ENCODE peak calls at places on chromosomes 1 and 21, in seven cellular contexts. D, Z, E, A, T, X and H are unnamed samples.

GRCh38 chr1:182600745-182601415 is 3.3 kb downstream of the RGS16 start:
- DNase-seq in D (no peak), X (no peak), Z (peak), T (no peak), E (peak), A (no peak), H (no peak)

GRCh38 chr1:61089338-61089737 is 7.0 kb downstream of the NFIA start:
- DNase-seq in Z (peak), E (no peak), T (no peak), A (no peak), D (no peak), X (no peak), H (no peak)

GRCh38 chr1:110008971-110009565 is 24.5 kb downstream of the AHCYL1 start:
- DNase-seq in X (no peak), D (no peak), Z (no peak), E (no peak), T (no peak), A (no peak), H (no peak)

GRCh38 chr1:78549366-78549765 is 58.6 kb downstream of the PTGFR start:
- DNase-seq in A (no peak), D (no peak), Z (no peak), X (no peak), T (no peak), E (no peak), H (no peak)

GRCh38 chr1:228102791-228103620 is at the start of gene C1orf35:
- DNase-seq in D (peak), E (peak), Z (peak), A (peak), T (peak), X (peak), H (peak)

GRCh38 chr21:44872568-44873355 is 728 bp downstream of the PTTG1IP start:
- DNase-seq in A (peak), D (peak), T (peak), E (no peak), Z (peak), X (peak), H (peak)

GRCh38 chr1:156726549-156727226 is 1.6 kb upstream of the METTL25B start:
- DNase-seq in D (no peak), A (peak), T (peak), Z (peak), X (peak), E (peak), H (peak)

GRCh38 chr1:111857251-111857651 is 101.5 kb downstream of the DDX20 start:
- DNase-seq in T (peak), X (no peak), Z (no peak), E (no peak), D (no peak), A (no peak), H (no peak)

GRCh38 chr1:2088434-2088833 is 38.2 kb downstream of the PRKCZ start:
- DNase-seq in X (no peak), E (no peak), Z (peak), A (no peak), D (no peak), T (no peak), H (no peak)

GRCh38 chr1:236156512-236157208 is 14.3 kb downstream of the GPR137B start:
- DNase-seq in T (no peak), Z (no peak), A (no peak), X (no peak), E (peak), D (no peak), H (no peak)

GRCh38 chr1:115218696-115219095 is 119.4 kb downstream of the NGF start:
- DNase-seq in E (no peak), A (no peak), T (no peak), Z (no peak), D (no peak), X (peak), H (peak)

GRCh38 chr1:248611883-248612282 is 14.4 kb upstream of the OR2T10 start:
- DNase-seq in A (peak), E (no peak), T (no peak), X (no peak), D (no peak), Z (no peak), H (no peak)

GRCh38 chr1:77316006-77316405 is 34.2 kb downstream of the AK5 start:
- DNase-seq in Z (no peak), E (no peak), X (peak), T (no peak), D (no peak), A (no peak), H (peak)

GRCh38 chr1:1426961-1427934 is 6.2 kb upstream of the ANKRD65 start:
- DNase-seq in E (no peak), A (no peak), Z (no peak), T (no peak), D (peak), X (no peak), H (no peak)

GRCh38 chr1:80910426-80910825 is 890.3 kb upstream of the ADGRL2 start:
- DNase-seq in A (no peak), X (no peak), Z (no peak), D (no peak), E (no peak), T (no peak), H (no peak)

GRCh38 chr1:2791027-2791760 is 10.3 kb downstream of the TTC34 start:
- DNase-seq in Z (no peak), A (no peak), E (no peak), D (no peak), T (no peak), X (no peak), H (no peak)

GRCh38 chr1:83747853-83748482 is 251.0 kb downstream of the TTLL7 start:
- DNase-seq in E (no peak), D (no peak), X (no peak), T (no peak), A (no peak), Z (no peak), H (no peak)

GRCh38 chr1:209380396-209380795 is 203.1 kb upstream of the CAMK1G start:
- DNase-seq in A (no peak), Z (no peak), D (no peak), T (no peak), X (no peak), E (no peak), H (peak)

GRCh38 chr1:159790237-159790917 is 9.6 kb downstream of the DUSP23 start:
- DNase-seq in D (no peak), A (peak), E (no peak), X (no peak), Z (peak), T (peak), H (peak)

GRCh38 chr1:201501812-201502510 is 5.0 kb downstream of the CSRP1 start:
- DNase-seq in Z (no peak), A (peak), D (no peak), E (no peak), T (peak), X (no peak), H (no peak)

GRCh38 chr1:221892301-221892830 is 150.5 kb upstream of the DUSP10 start:
- DNase-seq in Z (no peak), D (no peak), E (no peak), A (no peak), X (peak), T (no peak), H (no peak)

GRCh38 chr1:7810395-7810794 is 26.3 kb downstream of the PER3 start:
- DNase-seq in A (peak), X (peak), Z (peak), D (no peak), T (no peak), E (no peak), H (peak)

GRCh38 chr1:174965006-174965971 is 34.5 kb upstream of the CACYBP start:
- DNase-seq in D (no peak), Z (peak), E (no peak), A (no peak), X (no peak), T (no peak), H (peak)

DNA sequence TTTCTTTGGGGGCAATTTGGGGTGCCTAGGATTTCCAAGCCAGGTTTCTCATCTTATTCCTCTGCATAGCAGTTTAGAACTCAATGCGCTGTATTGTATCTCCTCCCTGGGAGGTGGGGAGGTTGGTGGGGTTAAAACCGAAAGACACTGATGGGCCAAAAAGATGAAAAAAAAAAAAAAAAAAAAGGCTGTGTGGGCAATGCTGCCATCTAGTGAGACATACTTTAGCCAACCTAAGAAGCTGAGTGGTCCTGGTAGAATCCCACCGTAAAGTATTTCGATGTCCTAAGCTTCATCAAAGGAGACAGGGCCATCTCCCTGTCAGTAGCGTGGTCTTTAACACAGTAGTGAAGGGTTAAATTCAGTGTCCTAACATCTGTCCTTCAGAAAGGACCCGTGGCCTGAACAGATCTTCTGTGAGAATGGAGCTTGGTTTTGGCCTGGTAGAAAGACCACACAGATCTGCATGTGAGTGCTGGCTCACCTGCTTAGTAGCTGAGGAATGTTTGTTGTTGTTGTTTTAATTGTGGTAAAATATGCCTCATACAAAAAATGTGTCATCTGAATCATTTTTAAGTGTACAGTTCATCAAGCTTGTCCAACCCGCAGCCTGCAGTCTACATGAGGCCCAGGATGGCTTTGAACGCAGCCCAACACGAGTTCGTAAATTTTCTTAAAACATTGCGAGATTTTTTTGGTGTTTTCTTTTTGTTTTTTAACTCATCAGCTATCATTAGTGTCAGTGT is 226.2 kb downstream of the KIF26B start:
- DNase-seq in A (no peak), Z (no peak), X (no peak), E (no peak), D (no peak), T (no peak), H (no peak)
- TF ChIP-seq CTCF in A (no peak), Z (peak), X (no peak), E (no peak), D (no peak), T (peak), H (no peak)

GRCh38 chr1:231985624-231986023 is 359.0 kb downstream of the DISC1 start:
- DNase-seq in T (no peak), A (no peak), E (no peak), D (no peak), Z (no peak), X (no peak), H (no peak)

GRCh38 chr1:231981675-231982074 is 355.1 kb downstream of the DISC1 start:
- DNase-seq in Z (no peak), A (no peak), D (no peak), X (no peak), E (no peak), T (no peak), H (no peak)

GRCh38 chr1:231986631-231987291 is 360.2 kb downstream of the DISC1 start:
- DNase-seq in X (peak), D (no peak), E (no peak), T (peak), Z (peak), A (peak), H (peak)

DNA sequence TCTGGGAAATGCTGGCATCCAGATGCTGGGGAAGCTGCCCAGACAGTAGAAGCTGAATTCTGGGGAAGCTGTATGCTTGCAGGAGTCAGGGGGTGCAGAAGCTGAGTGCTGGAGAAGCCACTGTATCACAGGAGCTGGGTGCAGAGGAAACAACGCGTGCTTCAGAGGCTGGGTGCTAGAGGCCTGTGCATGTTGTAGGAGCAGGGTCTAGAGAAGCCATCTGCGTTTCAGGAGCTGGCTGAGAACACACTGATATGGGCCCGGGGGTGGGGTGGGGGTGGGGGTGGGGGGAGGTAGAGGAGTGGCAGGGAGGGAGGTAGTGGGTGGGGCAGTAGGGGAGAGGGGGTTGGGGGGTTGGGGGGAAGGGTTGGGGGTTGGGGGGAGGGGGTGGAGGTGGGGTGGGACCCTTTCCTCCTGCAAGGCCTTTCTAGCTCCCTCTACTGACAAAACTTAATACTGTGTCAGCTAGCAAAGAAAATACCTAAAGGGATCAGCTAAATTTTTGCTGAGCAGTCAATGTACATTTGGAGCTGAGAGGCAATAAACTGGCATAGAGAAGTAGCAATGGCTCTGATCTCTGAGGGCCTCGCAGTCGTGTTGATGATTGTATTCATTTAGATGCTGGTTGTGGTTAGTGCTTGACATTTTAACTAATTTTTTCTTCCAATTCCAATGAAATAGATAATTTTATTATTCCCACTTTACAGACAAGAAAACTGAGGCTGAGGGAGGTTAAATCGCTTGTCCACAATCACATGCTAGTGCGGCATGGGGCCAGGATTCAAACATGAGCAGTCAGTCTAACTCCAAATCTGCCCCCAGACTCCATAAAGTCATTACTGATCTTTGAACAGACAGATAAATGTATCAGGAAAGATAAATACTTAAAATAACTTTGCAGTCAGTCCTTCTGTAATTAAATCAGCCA is 356.9 kb downstream of the DISC1 start:
- DNase-seq in X (no peak), D (no peak), Z (no peak), E (no peak), T (no peak), A (no peak), H (no peak)
- TF ChIP-seq CTCF in X (no peak), D (no peak), Z (no peak), E (no peak), T (no peak), A (peak), H (no peak)

DNA sequence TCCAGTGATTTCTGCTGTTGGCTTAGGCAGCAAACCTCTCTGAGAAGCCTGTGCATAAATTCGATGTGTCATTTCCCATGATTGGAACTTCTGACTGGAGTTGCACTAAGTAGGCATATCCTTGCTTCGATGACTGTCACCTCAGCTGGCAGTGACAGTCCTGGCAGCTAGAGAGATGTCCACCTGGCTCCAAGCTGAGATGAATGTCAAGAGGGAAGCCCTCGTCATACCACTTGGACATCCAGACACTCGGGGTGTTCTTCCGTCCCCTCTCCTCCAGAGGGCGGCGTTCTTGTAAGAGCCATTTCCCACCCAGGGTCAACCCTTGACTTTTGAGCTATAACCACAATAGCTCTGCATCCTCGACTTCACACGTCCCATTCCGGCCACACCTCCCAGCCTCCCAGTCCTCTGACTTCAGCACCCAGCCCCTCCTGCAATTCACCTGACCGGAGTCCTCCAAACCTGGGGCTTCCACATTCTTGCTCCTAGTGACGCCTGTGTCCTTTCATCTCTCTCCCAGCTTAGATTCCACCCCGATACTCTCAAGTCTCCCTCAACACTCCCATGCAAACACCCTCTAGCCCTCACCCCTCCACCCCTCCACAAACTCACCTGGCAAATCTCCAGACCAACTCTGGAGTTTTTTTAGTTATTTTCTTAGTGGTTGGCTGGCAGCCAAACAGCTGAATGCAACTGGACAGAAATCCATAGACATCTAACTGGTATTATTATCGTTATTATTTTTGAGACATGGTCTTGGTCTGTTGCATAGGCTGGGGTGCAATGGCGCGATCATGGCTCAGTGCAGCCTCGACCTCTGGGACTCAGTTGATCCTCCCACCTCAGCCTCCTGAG is 17.4 kb downstream of the CA6 start:
- DNase-seq in A (peak), E (no peak), T (peak), X (no peak), D (no peak), Z (peak), H (peak)
- TF ChIP-seq CTCF in A (peak), E (no peak), T (no peak), X (peak), D (no peak), Z (peak), H (peak)

GRCh38 chr1:151762941-151763921 is at the start of gene MRPL9:
- DNase-seq in Z (peak), T (peak), D (peak), X (peak), E (peak), A (peak), H (peak)
- TF ChIP-seq CTCF in Z (no peak), T (no peak), D (no peak), X (no peak), E (no peak), A (no peak), H (peak)